ENCODE peak calls at places on chromosome 11, in four cellular contexts. I is SW 1271, R is HS-27A, B is C1 segment of cervical spinal cord. O is an unnamed sample.

GRCh38 chr11:360326-361280 is 8.7 kb upstream of the B4GALNT4 start:
- DNase-seq in I (no peak), R (no peak), B (no peak), O (no peak)

GRCh38 chr11:131932584-131933360 is 562.4 kb downstream of the NTM start:
- DNase-seq in I (no peak), R (no peak), B (peak), O (no peak)

GRCh38 chr11:26696330-26696729 is 25.5 kb downstream of the SLC5A12 start:
- DNase-seq in I (no peak), R (no peak), B (no peak), O (no peak)

GRCh38 chr11:35478411-35479139 is 46.8 kb downstream of the PAMR1 start:
- DNase-seq in I (no peak), R (no peak), B (peak), O (peak)

GRCh38 chr11:83256602-83257340 is 29.4 kb downstream of the CCDC90B start:
- DNase-seq in I (no peak), R (no peak), B (no peak), O (no peak)

GRCh38 chr11:102831128-102831708 is 12.2 kb downstream of the MMP3 start:
- DNase-seq in I (no peak), R (no peak), B (no peak), O (peak)

GRCh38 chr11:60763692-60764369 is 7.2 kb downstream of the MS4A15 start:
- DNase-seq in I (no peak), R (no peak), B (no peak), O (no peak)

GRCh38 chr11:61912991-61913698 is 4.2 kb downstream of the RAB3IL1 start:
- DNase-seq in I (no peak), R (no peak), B (no peak), O (no peak)

GRCh38 chr11:27209562-27210005 is 153.4 kb downstream of the CCDC34 start:
- DNase-seq in I (no peak), R (peak), B (no peak), O (no peak)

GRCh38 chr11:67288198-67288451 is 978 bp upstream of the ANKRD13D start:
- DNase-seq in I (no peak), R (no peak), B (no peak), O (no peak)

GRCh38 chr11:128463975-128464374 is 123.4 kb downstream of the ETS1 start:
- DNase-seq in I (no peak), R (no peak), B (no peak), O (no peak)

GRCh38 chr11:131899954-131900580 is 529.7 kb downstream of the NTM start:
- DNase-seq in I (no peak), R (no peak), B (peak), O (no peak)

GRCh38 chr11:118918686-118919280 is 6.9 kb downstream of the BCL9L start:
- DNase-seq in I (no peak), R (no peak), B (peak), O (peak)

GRCh38 chr11:31628111-31628510 is 118.5 kb downstream of the ELP4 start:
- DNase-seq in I (no peak), R (no peak), B (peak), O (no peak)

GRCh38 chr11:44326615-44327475 is 16.9 kb upstream of the ALX4 start:
- DNase-seq in I (no peak), R (no peak), B (no peak), O (no peak)

GRCh38 chr11:73271936-73272679 is at the start of gene P2RY6:
- DNase-seq in I (no peak), R (peak), B (no peak), O (peak)

GRCh38 chr11:84870486-84870885 is 756.7 kb downstream of the DLG2 start:
- DNase-seq in I (no peak), R (no peak), B (no peak), O (no peak)